ENCODE peak calls at places on chromosomes 16 and 17, in six cellular contexts. J is A549, I is WTC11, A is endothelial cell of umbilical vein, O is HepG2, R is H1. X is an unnamed sample.

GRCh38 chr17:50219939-50220465 is 18.6 kb upstream of the COL1A1 start:
- DNase-seq in R (no peak), J (no peak), A (no peak), I (no peak), O (peak), X (no peak)

GRCh38 chr17:79933863-79934652 is 94.8 kb upstream of the CBX4 start:
- DNase-seq in R (no peak), J (peak), I (no peak), O (no peak), A (peak), X (no peak)

GRCh38 chr16:85137323-85138072 is 25.2 kb upstream of the CIBAR2 start:
- DNase-seq in R (no peak), A (peak), J (peak), O (peak), I (no peak), X (peak)

GRCh38 chr17:55735784-55736405 is 13.2 kb upstream of the TMEM100 start:
- DNase-seq in O (peak), J (peak), R (no peak), I (peak), A (peak), X (peak)

GRCh38 chr17:48995871-48996695 is 1.1 kb upstream of the IGF2BP1 start:
- DNase-seq in J (peak), A (peak), R (peak), O (peak), I (peak), X (peak)

GRCh38 chr16:25258856-25259179 is 1.2 kb upstream of the ZKSCAN2 start:
- DNase-seq in R (no peak), I (no peak), O (no peak), J (no peak), A (no peak), X (peak)

GRCh38 chr17:36602924-36603384 is 1.6 kb downstream of the MRM1 start:
- DNase-seq in R (peak), I (peak), J (peak), A (peak), O (peak), X (peak)

GRCh38 chr17:62706598-62707424 is 79.3 kb downstream of the MRC2 start:
- DNase-seq in R (no peak), I (no peak), A (no peak), O (no peak), J (no peak), X (no peak)

GRCh38 chr16:75486014-75486404 is 9.2 kb downstream of the CHST6 start:
- DNase-seq in R (no peak), I (no peak), A (no peak), J (no peak), O (no peak), X (no peak)

GRCh38 chr16:53999123-53999522 is 287.5 kb downstream of the IRX3 start:
- DNase-seq in R (no peak), A (no peak), J (no peak), I (no peak), O (no peak), X (no peak)

GRCh38 chr16:280005-280421 is 378 bp upstream of the ARHGDIG start:
- DNase-seq in R (no peak), A (no peak), I (no peak), J (no peak), O (no peak), X (no peak)

GRCh38 chr17:63291243-63291642 is 154.9 kb downstream of the CYB561 start:
- DNase-seq in J (no peak), R (no peak), A (no peak), O (no peak), I (no peak), X (no peak)

GRCh38 chr17:34542700-34543336 is 36.6 kb upstream of the TMEM132E start:
- DNase-seq in A (peak), I (peak), J (peak), O (no peak), R (peak), X (peak)

GRCh38 chr17:15194859-15195277 is 70.3 kb downstream of the PMP22 start:
- DNase-seq in I (no peak), O (no peak), A (no peak), R (no peak), J (no peak), X (no peak)

DNA sequence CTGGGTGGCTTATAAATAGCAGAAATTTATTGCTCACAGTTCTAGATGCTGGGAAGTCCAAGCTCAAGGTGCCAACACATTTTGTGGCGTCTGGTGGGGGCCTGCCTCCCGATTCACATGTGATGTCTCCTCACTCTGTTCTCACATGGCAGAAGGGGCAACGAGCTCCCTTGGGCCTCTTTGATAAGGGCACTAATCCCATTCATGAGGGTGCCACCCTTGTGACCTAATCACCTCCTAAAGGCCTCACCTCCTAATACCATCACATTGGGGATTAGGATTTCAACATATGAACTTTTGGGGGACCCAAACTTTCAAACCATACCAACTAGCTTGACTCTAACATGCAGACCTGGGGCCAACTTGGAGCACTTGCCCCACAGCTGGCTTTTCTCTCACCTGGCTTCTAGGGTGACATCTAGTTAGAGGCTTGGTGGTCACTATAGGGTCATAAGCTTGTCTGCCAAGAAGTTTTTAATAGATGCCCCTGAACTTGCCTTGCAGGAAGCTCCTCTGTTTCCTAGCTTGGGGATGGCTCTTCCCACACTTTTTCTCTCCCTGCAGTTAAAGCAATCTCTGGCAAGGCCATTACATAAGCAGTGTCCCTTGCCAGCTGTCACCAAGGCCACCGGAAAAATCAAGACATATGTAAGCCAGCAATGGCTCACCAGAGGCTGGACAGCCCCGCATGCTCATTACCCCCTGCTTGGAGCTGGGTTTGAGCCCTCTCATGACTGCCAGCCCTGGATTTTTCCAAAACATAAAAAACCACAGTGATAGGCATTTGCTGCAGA is 8.4 kb upstream of the MED9 start:
- DNase-seq in A (no peak), O (no peak), R (no peak), I (no peak), J (no peak), X (no peak)
- TF ChIP-seq JUN in A (no peak), O (no peak), R (no peak), I (no peak), J (no peak), X (no peak)

GRCh38 chr17:40947929-40948328 is 10.5 kb upstream of the KRT23 start:
- DNase-seq in A (no peak), J (no peak), O (no peak), R (no peak), I (no peak), X (no peak)

GRCh38 chr17:40937384-40937819 is at the start of gene KRT23:
- DNase-seq in J (no peak), I (peak), O (no peak), R (no peak), A (no peak), X (no peak)

GRCh38 chr17:40945414-40945813 is 8.0 kb upstream of the KRT23 start:
- DNase-seq in I (no peak), O (peak), J (no peak), A (no peak), R (no peak), X (no peak)

GRCh38 chr17:40938981-40939380 is 1.5 kb upstream of the KRT23 start:
- DNase-seq in O (no peak), R (no peak), I (no peak), J (no peak), A (no peak), X (no peak)

DNA sequence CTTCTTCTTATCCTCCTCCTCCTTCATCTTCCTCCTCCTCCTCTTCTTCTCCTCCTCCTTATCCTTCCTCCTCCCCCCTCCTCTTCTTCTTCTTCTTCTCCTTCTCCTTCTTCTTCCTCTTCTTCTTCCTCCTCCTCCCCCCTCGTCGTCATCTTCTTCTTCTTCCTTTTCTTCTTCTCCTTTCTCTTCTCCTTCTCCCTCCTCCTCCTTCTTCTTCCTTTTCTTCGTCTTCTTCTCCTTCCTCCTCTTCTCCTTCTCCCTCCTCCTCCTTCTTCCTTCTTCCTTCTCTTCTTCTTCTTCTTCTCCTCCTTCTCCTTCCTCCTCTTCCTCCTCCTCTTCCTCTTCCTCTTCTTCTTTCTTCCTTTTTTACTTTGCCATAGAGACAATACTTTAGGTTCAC is 5.1 kb upstream of the KRT23 start:
- DNase-seq in O (no peak), I (no peak), A (no peak), R (no peak), J (no peak), X (no peak)
- TF ChIP-seq JUN in O (no peak), I (no peak), A (no peak), R (no peak), J (no peak), X (no peak)

DNA sequence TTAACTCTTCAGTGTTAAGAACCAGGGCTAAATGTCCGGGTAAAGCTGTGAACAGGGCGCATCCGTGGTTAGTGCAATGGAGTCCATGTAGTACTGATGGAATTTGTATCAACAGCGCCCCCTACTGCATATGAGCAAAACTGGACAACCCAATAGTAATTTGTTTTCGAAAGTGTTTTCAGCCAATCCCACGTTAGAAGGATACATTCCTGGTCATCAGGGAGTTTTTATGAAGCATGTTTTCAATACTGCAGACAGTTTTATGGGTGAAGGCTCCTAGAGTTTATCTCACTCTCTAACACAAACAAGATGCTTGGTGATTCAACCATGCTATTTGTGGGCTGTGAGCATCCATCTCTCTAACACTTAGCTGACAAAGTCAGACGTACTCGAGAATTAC is 46.6 kb upstream of the HNF1B start:
- DNase-seq in O (peak), J (peak), I (peak), R (no peak), A (peak), X (peak)
- TF ChIP-seq JUN in O (no peak), J (no peak), I (no peak), R (no peak), A (no peak), X (no peak)

DNA sequence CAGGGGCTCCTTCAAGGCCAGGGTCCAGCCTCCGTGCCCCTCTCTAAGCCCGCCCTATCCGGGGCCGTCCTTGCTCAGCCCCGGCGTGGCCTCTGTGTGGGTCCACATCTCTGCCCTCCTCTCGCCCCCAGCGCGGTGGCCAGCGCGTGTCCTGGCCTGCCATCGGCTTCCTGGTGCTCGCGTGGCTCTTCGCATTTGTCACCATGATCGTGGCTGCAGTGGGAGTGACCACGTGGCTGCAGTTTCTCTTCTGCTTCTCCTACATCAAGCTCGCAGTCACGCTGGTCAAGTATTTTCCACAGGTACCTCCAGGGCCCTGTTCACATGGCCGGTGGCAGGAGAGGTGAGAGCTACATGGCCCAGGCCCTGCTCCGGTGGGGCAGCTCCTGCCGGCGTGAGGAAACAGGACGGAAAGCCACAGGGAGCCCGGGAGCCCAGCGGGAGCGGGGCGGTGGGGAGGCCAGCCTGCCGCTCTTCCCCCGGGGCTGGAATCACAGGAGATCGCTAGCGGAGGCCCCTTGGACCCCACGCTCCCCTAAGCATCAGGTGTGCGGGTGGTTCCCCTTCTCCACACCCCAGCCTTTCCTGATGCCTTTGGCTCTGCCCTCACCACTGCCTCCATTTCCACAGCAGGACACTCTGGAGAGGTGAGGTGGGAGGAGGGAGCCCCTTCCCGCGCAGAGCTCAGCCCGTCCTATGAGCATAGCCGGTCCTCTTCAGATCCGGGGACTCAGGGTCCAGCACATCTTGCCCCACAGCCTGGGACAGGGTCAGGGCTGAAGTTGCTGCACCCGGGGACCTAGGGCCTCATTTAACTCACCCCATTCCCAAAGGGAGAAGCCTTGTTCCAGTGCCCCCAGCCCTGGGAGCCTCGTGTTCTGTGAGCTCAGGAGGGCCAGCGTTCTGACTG is 10.2 kb downstream of the TAX1BP3 start:
- DNase-seq in R (no peak), J (no peak), I (no peak), O (no peak), A (no peak), X (no peak)
- TF ChIP-seq JUN in R (no peak), J (no peak), I (no peak), O (no peak), A (no peak), X (no peak)

GRCh38 chr17:77619851-77620250 is 338.7 kb upstream of the TNRC6C start:
- DNase-seq in I (no peak), O (no peak), R (no peak), A (no peak), J (peak), X (no peak)
- TF ChIP-seq JUN in I (no peak), O (no peak), R (no peak), A (no peak), J (no peak), X (no peak)

DNA sequence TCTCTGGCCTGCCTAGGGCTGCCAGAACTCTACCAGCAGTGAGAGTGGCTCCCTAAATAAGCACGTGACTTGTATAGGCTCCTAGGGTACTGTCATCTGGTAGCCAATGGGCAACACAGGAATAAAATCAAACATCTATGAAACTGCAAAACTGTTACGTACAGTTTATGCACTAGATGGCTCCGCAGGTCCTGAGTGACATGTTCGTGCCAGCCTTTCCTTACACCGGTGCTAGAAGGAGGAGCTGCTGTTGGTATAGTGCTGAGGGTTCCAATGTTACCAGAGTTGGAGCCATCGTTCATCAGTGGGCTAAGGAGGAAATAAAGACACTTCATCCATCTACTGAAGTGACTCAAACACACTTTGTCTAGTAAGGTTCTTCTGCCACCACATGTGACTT is 63.2 kb upstream of the TRAP1 start:
- DNase-seq in A (peak), J (peak), R (no peak), I (no peak), O (no peak), X (peak)
- TF ChIP-seq JUN in A (no peak), J (no peak), R (no peak), I (no peak), O (no peak), X (no peak)

DNA sequence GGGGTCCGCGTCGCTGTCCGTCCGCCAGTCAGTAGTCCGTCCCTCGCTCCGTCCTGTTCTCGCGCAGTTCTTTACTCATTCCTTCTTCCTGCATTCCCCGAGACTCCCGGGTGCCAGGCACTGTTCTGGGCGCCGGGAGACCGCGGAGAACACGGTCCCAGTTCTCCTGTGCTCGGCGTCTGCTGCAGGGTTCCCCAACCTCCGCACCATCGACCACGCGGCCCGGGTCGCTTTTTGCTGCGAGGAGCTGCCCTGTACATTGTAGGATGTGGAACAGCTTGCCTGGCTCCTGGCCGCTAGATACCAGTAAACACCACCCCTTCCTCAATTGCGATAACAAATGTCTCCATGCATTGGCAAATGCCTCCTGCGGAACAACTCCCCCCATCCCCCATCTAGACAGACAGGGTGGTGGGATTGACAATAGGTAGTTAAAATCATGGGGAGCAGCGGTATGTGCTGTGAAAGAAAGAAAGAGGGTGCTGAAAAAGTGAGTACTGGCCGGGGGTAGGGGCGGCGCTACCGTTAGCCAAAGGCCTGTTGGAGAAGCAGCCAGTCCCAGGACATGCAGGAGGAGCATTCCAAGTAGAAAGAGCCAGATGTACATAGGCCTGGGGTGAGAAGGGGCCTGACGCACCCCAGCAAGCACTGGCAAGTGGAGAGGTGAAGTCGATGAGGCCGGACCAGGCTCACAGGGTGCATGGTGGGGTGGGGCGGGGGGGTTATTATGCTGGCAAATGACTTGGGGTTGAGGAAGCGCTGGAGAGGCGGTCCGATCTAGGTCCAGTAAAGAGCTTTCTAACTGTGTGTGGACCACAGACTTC is 655 bp downstream of the TRAF7 start:
- DNase-seq in J (no peak), A (peak), O (peak), I (no peak), R (no peak), X (peak)
- TF ChIP-seq JUN in J (no peak), A (no peak), O (no peak), I (no peak), R (no peak), X (peak)

DNA sequence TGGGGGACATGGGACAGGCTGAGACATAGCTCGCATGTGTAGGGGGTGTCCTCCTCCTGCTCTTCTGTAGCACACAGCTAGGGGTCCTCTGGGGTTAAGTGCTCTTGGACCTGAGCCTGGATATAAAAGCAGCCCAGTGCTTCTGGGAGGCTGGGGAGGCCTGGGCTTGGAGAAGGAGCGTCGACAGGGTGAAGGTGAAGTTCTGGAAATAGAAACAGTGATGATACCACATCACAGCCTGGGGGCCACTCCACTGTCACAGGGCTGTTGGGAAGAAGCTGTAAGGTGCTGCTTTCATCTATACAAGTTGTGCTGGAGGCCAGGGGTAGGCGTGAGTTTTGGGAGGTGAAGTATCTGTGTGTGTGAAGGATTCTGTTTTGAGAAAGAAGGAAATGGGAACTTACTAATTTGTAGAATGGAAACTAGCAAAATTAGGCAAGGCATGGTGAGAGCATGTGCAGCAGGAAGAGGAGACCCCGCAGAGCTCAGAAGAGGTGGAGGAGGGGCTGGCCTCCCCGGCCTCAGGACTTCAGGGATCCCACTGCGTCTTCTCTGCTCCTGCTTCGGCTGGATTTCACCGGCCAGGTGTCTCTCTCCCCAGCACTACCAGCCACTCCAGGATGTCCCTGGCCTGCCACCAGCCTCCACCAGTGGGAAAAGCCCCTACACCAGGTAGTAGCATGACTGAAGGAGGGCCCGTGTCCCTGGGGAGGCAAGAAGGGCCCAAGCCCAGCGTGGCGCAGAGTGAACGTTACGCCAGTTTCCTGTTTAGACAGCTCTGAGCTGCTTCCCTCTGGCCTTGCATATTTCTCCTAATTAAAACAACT is 19.4 kb downstream of the PLCG2 start:
- DNase-seq in O (no peak), R (no peak), J (no peak), I (no peak), A (no peak), X (no peak)
- TF ChIP-seq JUN in O (no peak), R (no peak), J (no peak), I (no peak), A (no peak), X (no peak)

GRCh38 chr17:81388612-81389367 is 6.5 kb upstream of the BAHCC1 start:
- DNase-seq in J (peak), O (peak), R (peak), A (no peak), I (peak), X (no peak)
- TF ChIP-seq JUN in J (no peak), O (no peak), R (no peak), A (no peak), I (no peak), X (no peak)

GRCh38 chr16:22264786-22265185 is 32.4 kb upstream of the POLR3E start:
- DNase-seq in J (no peak), I (no peak), R (no peak), A (no peak), O (no peak), X (no peak)
- TF ChIP-seq JUN in J (no peak), I (no peak), R (no peak), A (no peak), O (no peak), X (no peak)

X was measured in K562.